ENCODE peak calls at places on chromosome 22, in seven cellular contexts. One of them, this sample, is unnamed.

GRCh38 chr22:24977370-24978230 is 25.1 kb downstream of the KIAA1671 start:
- DNase-seq in HepG2: no peak
- DNase-seq in stomach: no peak
- DNase-seq in suprapubic skin: no peak
- DNase-seq in H1: peak; percentile 57
- DNase-seq in SK-N-SH: no peak
- DNase-seq in sigmoid colon: peak; percentile 79
- DNase-seq in this sample: no peak

GRCh38 chr22:39180566-39180965 is 28.1 kb upstream of the CBX7 start:
- DNase-seq in H1: no peak
- DNase-seq in stomach: no peak
- DNase-seq in SK-N-SH: no peak
- DNase-seq in suprapubic skin: peak; percentile 69
- DNase-seq in HepG2: no peak
- DNase-seq in sigmoid colon: no peak
- DNase-seq in this sample: no peak

GRCh38 chr22:29079218-29079901 is 6.5 kb downstream of the KREMEN1 start:
- DNase-seq in H1: no peak
- DNase-seq in suprapubic skin: no peak
- DNase-seq in HepG2: no peak
- DNase-seq in SK-N-SH: no peak
- DNase-seq in sigmoid colon: no peak
- DNase-seq in stomach: no peak
- DNase-seq in this sample: no peak

GRCh38 chr22:49298834-49299750 is 528.6 kb downstream of the BRD1 start:
- DNase-seq in SK-N-SH: no peak
- DNase-seq in sigmoid colon: no peak
- DNase-seq in H1: peak; percentile 29
- DNase-seq in HepG2: no peak
- DNase-seq in stomach: peak; percentile 15
- DNase-seq in suprapubic skin: peak; percentile 56
- DNase-seq in this sample: no peak

GRCh38 chr22:35480143-35480542 is 60.5 kb upstream of the RASD2 start:
- DNase-seq in HepG2: no peak
- DNase-seq in stomach: peak; percentile 56
- DNase-seq in sigmoid colon: peak; percentile 96
- DNase-seq in H1: no peak
- DNase-seq in SK-N-SH: no peak
- DNase-seq in suprapubic skin: no peak
- DNase-seq in this sample: no peak

GRCh38 chr22:47605441-47605840 is 843.0 kb downstream of the TBC1D22A start:
- DNase-seq in suprapubic skin: peak; percentile 62
- DNase-seq in SK-N-SH: peak; percentile 62
- DNase-seq in sigmoid colon: peak; percentile 39
- DNase-seq in stomach: peak; percentile 20
- DNase-seq in HepG2: no peak
- DNase-seq in H1: no peak
- DNase-seq in this sample: no peak

GRCh38 chr22:39699631-39700348 is 129.2 kb downstream of the CACNA1I start:
- DNase-seq in sigmoid colon: no peak
- DNase-seq in SK-N-SH: no peak
- DNase-seq in suprapubic skin: no peak
- DNase-seq in stomach: peak; percentile 27
- DNase-seq in H1: no peak
- DNase-seq in HepG2: no peak
- DNase-seq in this sample: no peak

GRCh38 chr22:39439170-39439569 is 17.6 kb upstream of the MGAT3 start:
- DNase-seq in HepG2: peak; percentile 25
- DNase-seq in H1: no peak
- DNase-seq in SK-N-SH: no peak
- DNase-seq in stomach: no peak
- DNase-seq in suprapubic skin: no peak
- DNase-seq in sigmoid colon: no peak
- DNase-seq in this sample: no peak

GRCh38 chr22:38069372-38070249 is 12.4 kb downstream of the PICK1 start:
- DNase-seq in SK-N-SH: peak; percentile 55
- DNase-seq in HepG2: no peak
- DNase-seq in H1: no peak
- DNase-seq in sigmoid colon: peak; percentile 94
- DNase-seq in suprapubic skin: peak; percentile 83
- DNase-seq in stomach: no peak
- DNase-seq in this sample: no peak

GRCh38 chr22:18997925-18998315 is 61.8 kb upstream of the PRODH start:
- DNase-seq in HepG2: no peak
- DNase-seq in suprapubic skin: no peak
- DNase-seq in stomach: no peak
- DNase-seq in H1: peak; percentile 41
- DNase-seq in sigmoid colon: no peak
- DNase-seq in SK-N-SH: no peak
- DNase-seq in this sample: no peak

GRCh38 chr22:50011447-50012200 is 941 bp downstream of the IL17REL start:
- DNase-seq in sigmoid colon: peak; percentile 42
- DNase-seq in suprapubic skin: no peak
- DNase-seq in SK-N-SH: peak; percentile 53
- DNase-seq in HepG2: no peak
- DNase-seq in H1: no peak
- DNase-seq in stomach: no peak
- DNase-seq in this sample: no peak

GRCh38 chr22:19174106-19175025 is 4.2 kb downstream of the SLC25A1 start:
- DNase-seq in sigmoid colon: peak; percentile 73
- DNase-seq in suprapubic skin: no peak
- DNase-seq in stomach: no peak
- DNase-seq in HepG2: peak; percentile 57
- DNase-seq in H1: peak; percentile 64
- DNase-seq in SK-N-SH: no peak
- DNase-seq in this sample: no peak

GRCh38 chr22:25736378-25737011 is 5.5 kb upstream of the MYO18B start:
- DNase-seq in SK-N-SH: no peak
- DNase-seq in HepG2: no peak
- DNase-seq in H1: no peak
- DNase-seq in stomach: no peak
- DNase-seq in suprapubic skin: no peak
- DNase-seq in sigmoid colon: no peak
- DNase-seq in this sample: no peak

GRCh38 chr22:49934144-49934890 is 15.9 kb downstream of the CRELD2 start:
- DNase-seq in sigmoid colon: peak; percentile 85
- DNase-seq in HepG2: no peak
- DNase-seq in SK-N-SH: peak; percentile 44
- DNase-seq in H1: no peak
- DNase-seq in suprapubic skin: no peak
- DNase-seq in stomach: peak; percentile 83
- DNase-seq in this sample: no peak

GRCh38 chr22:19041403-19042074 is 80.7 kb downstream of the DGCR2 start:
- DNase-seq in sigmoid colon: peak; percentile 57
- DNase-seq in H1: no peak
- DNase-seq in HepG2: no peak
- DNase-seq in stomach: no peak
- DNase-seq in SK-N-SH: no peak
- DNase-seq in suprapubic skin: no peak
- DNase-seq in this sample: no peak

GRCh38 chr22:50118129-50118528 is 28.3 kb downstream of the MOV10L1 start:
- DNase-seq in suprapubic skin: peak; percentile 18
- DNase-seq in SK-N-SH: no peak
- DNase-seq in sigmoid colon: no peak
- DNase-seq in stomach: no peak
- DNase-seq in HepG2: no peak
- DNase-seq in H1: no peak
- DNase-seq in this sample: no peak

GRCh38 chr22:49739138-49739537 is 88.5 kb downstream of the BRD1 start:
- DNase-seq in SK-N-SH: no peak
- DNase-seq in H1: no peak
- DNase-seq in suprapubic skin: no peak
- DNase-seq in stomach: no peak
- DNase-seq in HepG2: no peak
- DNase-seq in sigmoid colon: no peak
- DNase-seq in this sample: peak; percentile 55

GRCh38 chr22:41177040-41177625 is 28.0 kb upstream of the L3MBTL2 start:
- DNase-seq in suprapubic skin: no peak
- DNase-seq in stomach: no peak
- DNase-seq in H1: no peak
- DNase-seq in sigmoid colon: no peak
- DNase-seq in SK-N-SH: no peak
- DNase-seq in HepG2: no peak
- DNase-seq in this sample: no peak

GRCh38 chr22:28799834-28800307 is 498 bp downstream of the XBP1 start:
- DNase-seq in suprapubic skin: peak; percentile 84
- DNase-seq in HepG2: no peak
- DNase-seq in sigmoid colon: peak; percentile 85
- DNase-seq in stomach: peak; percentile 72
- DNase-seq in SK-N-SH: peak; percentile 84
- DNase-seq in H1: no peak
- DNase-seq in this sample: no peak

GRCh38 chr22:44380716-44381500 is 68.2 kb upstream of the SHISAL1 start:
- DNase-seq in SK-N-SH: no peak
- DNase-seq in suprapubic skin: no peak
- DNase-seq in sigmoid colon: peak; percentile 72
- DNase-seq in stomach: no peak
- DNase-seq in HepG2: no peak
- DNase-seq in H1: no peak
- DNase-seq in this sample: no peak

GRCh38 chr22:44901301-44901700 is 108.5 kb downstream of the PHF21B start:
- DNase-seq in stomach: no peak
- DNase-seq in sigmoid colon: no peak
- DNase-seq in HepG2: no peak
- DNase-seq in H1: no peak
- DNase-seq in suprapubic skin: peak; percentile 9
- DNase-seq in SK-N-SH: no peak
- DNase-seq in this sample: no peak

GRCh38 chr22:38317995-38318715 is 922 bp upstream of the CSNK1E start:
- DNase-seq in HepG2: peak; percentile 77
- DNase-seq in stomach: peak; percentile 71
- DNase-seq in H1: no peak
- DNase-seq in SK-N-SH: no peak
- DNase-seq in sigmoid colon: peak; percentile 92
- DNase-seq in suprapubic skin: no peak
- DNase-seq in this sample: no peak

GRCh38 chr22:30326704-30327362 is at the start of gene TBC1D10A:
- DNase-seq in SK-N-SH: peak; percentile 100
- DNase-seq in suprapubic skin: peak; percentile 93
- DNase-seq in H1: peak; percentile 92
- DNase-seq in stomach: peak; percentile 97
- DNase-seq in sigmoid colon: peak; percentile 94
- DNase-seq in HepG2: peak; percentile 90
- DNase-seq in this sample: peak; percentile 96
- TF ChIP-seq POLR2AphosphoS5 in SK-N-SH: peak; percentile 47
- TF ChIP-seq POLR2AphosphoS5 in suprapubic skin: no peak
- TF ChIP-seq POLR2AphosphoS5 in H1: no peak
- TF ChIP-seq POLR2AphosphoS5 in stomach: no peak
- TF ChIP-seq POLR2AphosphoS5 in sigmoid colon: peak; percentile 65
- TF ChIP-seq POLR2AphosphoS5 in HepG2: peak; percentile 20
- TF ChIP-seq POLR2AphosphoS5 in this sample: peak; percentile 91

GRCh38 chr22:46337870-46338269 is 2.4 kb downstream of the TRMU start:
- DNase-seq in suprapubic skin: no peak
- DNase-seq in H1: no peak
- DNase-seq in HepG2: no peak
- DNase-seq in SK-N-SH: no peak
- DNase-seq in stomach: no peak
- DNase-seq in sigmoid colon: no peak
- DNase-seq in this sample: no peak

GRCh38 chr22:46336119-46337078 is 885 bp downstream of the TRMU start:
- DNase-seq in H1: no peak
- DNase-seq in HepG2: peak; percentile 20
- DNase-seq in stomach: peak; percentile 32
- DNase-seq in suprapubic skin: no peak
- DNase-seq in SK-N-SH: peak; percentile 65
- DNase-seq in sigmoid colon: no peak
- DNase-seq in this sample: no peak

GRCh38 chr22:46338636-46339035 is 3.1 kb downstream of the TRMU start:
- DNase-seq in suprapubic skin: no peak
- DNase-seq in H1: no peak
- DNase-seq in sigmoid colon: no peak
- DNase-seq in SK-N-SH: no peak
- DNase-seq in HepG2: no peak
- DNase-seq in stomach: no peak
- DNase-seq in this sample: no peak

GRCh38 chr22:46339956-46340355 is 4.4 kb downstream of the TRMU start:
- DNase-seq in HepG2: no peak
- DNase-seq in sigmoid colon: no peak
- DNase-seq in suprapubic skin: no peak
- DNase-seq in stomach: no peak
- DNase-seq in SK-N-SH: no peak
- DNase-seq in H1: no peak
- DNase-seq in this sample: no peak

GRCh38 chr22:46340676-46341075 is 5.2 kb downstream of the TRMU start:
- DNase-seq in stomach: no peak
- DNase-seq in sigmoid colon: no peak
- DNase-seq in suprapubic skin: no peak
- DNase-seq in HepG2: no peak
- DNase-seq in SK-N-SH: no peak
- DNase-seq in H1: no peak
- DNase-seq in this sample: no peak
- H3K4me3 ChIP-seq in stomach: no peak overlapping the region
- H3K4me3 ChIP-seq in sigmoid colon: no peak overlapping the region
- H3K4me3 ChIP-seq in suprapubic skin: no peak overlapping the region
- H3K4me3 ChIP-seq in HepG2: no peak overlapping the region
- H3K4me3 ChIP-seq in SK-N-SH: no peak overlapping the region
- H3K4me3 ChIP-seq in H1: no peak overlapping the region
- H3K4me3 ChIP-seq in this sample: no peak overlapping the region

GRCh38 chr22:31749636-31750364 is at the start of gene PRR14L:
- DNase-seq in suprapubic skin: peak; percentile 99
- DNase-seq in SK-N-SH: peak; percentile 96
- DNase-seq in H1: peak; percentile 100
- DNase-seq in sigmoid colon: peak; percentile 99
- DNase-seq in stomach: peak; percentile 99
- DNase-seq in HepG2: peak; percentile 91
- DNase-seq in this sample: peak; percentile 99
- TF ChIP-seq EP300 in suprapubic skin: no peak
- TF ChIP-seq EP300 in SK-N-SH: peak; percentile 86
- TF ChIP-seq EP300 in H1: no peak
- TF ChIP-seq EP300 in sigmoid colon: no peak
- TF ChIP-seq EP300 in stomach: no peak
- TF ChIP-seq EP300 in HepG2: peak; percentile 44
- TF ChIP-seq EP300 in this sample: no peak

GRCh38 chr22:21650280-21650679 is 8.2 kb downstream of the SDF2L1 start:
- DNase-seq in SK-N-SH: no peak
- DNase-seq in suprapubic skin: no peak
- DNase-seq in sigmoid colon: no peak
- DNase-seq in H1: no peak
- DNase-seq in HepG2: no peak
- DNase-seq in stomach: no peak
- DNase-seq in this sample: no peak

GRCh38 chr22:21652547-21653545 is 10.7 kb downstream of the SDF2L1 start:
- DNase-seq in HepG2: no peak
- DNase-seq in stomach: no peak
- DNase-seq in H1: peak; percentile 67
- DNase-seq in suprapubic skin: no peak
- DNase-seq in sigmoid colon: no peak
- DNase-seq in SK-N-SH: no peak
- DNase-seq in this sample: no peak

GRCh38 chr22:21651521-21652009 is 9.5 kb downstream of the SDF2L1 start:
- DNase-seq in suprapubic skin: no peak
- DNase-seq in sigmoid colon: no peak
- DNase-seq in HepG2: no peak
- DNase-seq in H1: no peak
- DNase-seq in stomach: no peak
- DNase-seq in SK-N-SH: peak; percentile 71
- DNase-seq in this sample: no peak

GRCh38 chr22:21650823-21651520 is 8.9 kb downstream of the SDF2L1 start:
- DNase-seq in suprapubic skin: no peak
- DNase-seq in HepG2: no peak
- DNase-seq in stomach: no peak
- DNase-seq in H1: no peak
- DNase-seq in sigmoid colon: no peak
- DNase-seq in SK-N-SH: no peak
- DNase-seq in this sample: no peak

GRCh38 chr22:21652010-21652546 is 10.0 kb downstream of the SDF2L1 start:
- DNase-seq in stomach: peak; percentile 91
- DNase-seq in sigmoid colon: peak; percentile 94
- DNase-seq in SK-N-SH: peak; percentile 93
- DNase-seq in HepG2: peak; percentile 84
- DNase-seq in suprapubic skin: peak; percentile 95
- DNase-seq in H1: peak; percentile 94
- DNase-seq in this sample: peak; percentile 96
- TF ChIP-seq POLR2AphosphoS5 in stomach: no peak
- TF ChIP-seq POLR2AphosphoS5 in sigmoid colon: no peak
- TF ChIP-seq POLR2AphosphoS5 in SK-N-SH: peak; percentile 27
- TF ChIP-seq POLR2AphosphoS5 in HepG2: peak; percentile 43
- TF ChIP-seq POLR2AphosphoS5 in suprapubic skin: no peak
- TF ChIP-seq POLR2AphosphoS5 in H1: no peak
- TF ChIP-seq POLR2AphosphoS5 in this sample: no peak

This sample was measured in esophagus muscularis mucosa.